ENCODE peak calls at places on chromosomes 16 and 17, in four cellular contexts. Q is IMR-90, Y is stomach, N is ascending aorta. V is an unnamed sample. For H3K4me1, the result is how much of the 10 kb centered on the place peaks cover.

GRCh38 chr16:77987772-77988171 is 34.6 kb upstream of the CLEC3A start:
- DNase-seq in Q (no peak), Y (no peak), N (no peak), V (no peak)

GRCh38 chr16:56245197-56245596 is 53.9 kb downstream of the GNAO1 start:
- DNase-seq in Q (peak), Y (no peak), N (no peak), V (no peak)

GRCh38 chr16:50950955-50951354 is 200.1 kb downstream of the SALL1 start:
- DNase-seq in Q (no peak), Y (no peak), N (no peak), V (no peak)

GRCh38 chr17:12730421-12730820 is 58.9 kb upstream of the ARHGAP44 start:
- DNase-seq in Q (no peak), Y (no peak), N (no peak), V (no peak)

GRCh38 chr17:50892101-50892776 is 26.1 kb upstream of the TOB1 start:
- DNase-seq in Q (no peak), Y (peak), N (no peak), V (no peak)

GRCh38 chr16:35564889-35565288 is 2105.5 kb downstream of the TP53TG3F start:
- DNase-seq in Q (no peak), Y (no peak), N (no peak), V (no peak)

GRCh38 chr17:77266891-77267341 is 126.1 kb downstream of the SEC14L1 start:
- DNase-seq in Q (peak), Y (no peak), N (no peak), V (no peak)

GRCh38 chr16:47320546-47321315 is 140.1 kb downstream of the ITFG1 start:
- DNase-seq in Q (peak), Y (no peak), N (no peak), V (no peak)

GRCh38 chr17:68910256-68910705 is 44.9 kb downstream of the ABCA8 start:
- DNase-seq in Q (peak), Y (no peak), N (no peak), V (no peak)

GRCh38 chr16:88766975-88767374 is 18.0 kb downstream of the PIEZO1 start:
- DNase-seq in Q (no peak), Y (no peak), N (no peak), V (no peak)
- H3K4me1 ChIP-seq in Q (half or more), Y (half or more), N (under half), V (under half)

DNA sequence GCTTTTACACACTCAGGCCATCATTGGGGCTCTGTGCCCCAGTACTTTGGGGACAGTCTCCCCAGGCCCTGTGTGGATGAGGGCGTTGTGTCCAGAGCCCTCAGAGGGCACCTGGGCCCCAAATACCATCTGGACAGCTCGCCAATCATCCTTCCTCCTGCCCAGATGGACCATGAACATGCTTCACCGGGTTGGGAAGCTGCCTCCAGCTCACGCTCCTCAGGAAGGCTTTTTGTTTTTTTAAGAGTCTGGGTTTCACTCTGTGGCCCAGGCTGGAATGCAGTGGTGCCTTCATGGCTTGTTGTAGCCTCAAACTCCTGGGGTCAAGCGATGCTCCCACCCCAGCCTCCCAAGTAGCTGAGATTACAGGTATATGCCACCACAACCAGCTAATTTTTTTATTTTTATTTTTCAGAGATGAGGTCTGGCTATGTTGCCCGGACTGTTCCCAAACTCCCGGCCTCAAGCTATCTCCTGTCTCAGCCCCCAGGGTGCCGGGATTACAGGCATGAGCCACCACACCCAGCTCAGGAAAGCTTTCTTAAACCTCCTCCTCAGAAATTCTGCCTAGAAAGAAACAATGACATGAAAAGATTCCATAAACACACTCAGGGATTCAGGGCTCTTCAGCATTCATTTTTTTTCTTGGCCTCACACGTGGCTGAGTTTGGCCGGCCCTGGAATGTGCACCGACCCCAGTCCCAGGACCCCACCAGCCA is 27.4 kb upstream of the ZNF423 start:
- DNase-seq in Q (no peak), Y (no peak), N (no peak), V (no peak)
- H3K27ac ChIP-seq in Q (no peak), Y (no peak), N (no peak), V (no peak)

GRCh38 chr16:83037884-83038283 is 411.1 kb downstream of the CDH13 start:
- DNase-seq in Q (no peak), Y (no peak), N (no peak), V (no peak)
- H3K4me1 ChIP-seq in Q (under half), Y (under half), N (under half), V (under half)

GRCh38 chr17:27751622-27752490 is 48.5 kb downstream of the NOS2 start:
- DNase-seq in Q (no peak), Y (no peak), N (no peak), V (no peak)
- H3K27ac ChIP-seq in Q (no peak), Y (no peak), N (no peak), V (no peak)

DNA sequence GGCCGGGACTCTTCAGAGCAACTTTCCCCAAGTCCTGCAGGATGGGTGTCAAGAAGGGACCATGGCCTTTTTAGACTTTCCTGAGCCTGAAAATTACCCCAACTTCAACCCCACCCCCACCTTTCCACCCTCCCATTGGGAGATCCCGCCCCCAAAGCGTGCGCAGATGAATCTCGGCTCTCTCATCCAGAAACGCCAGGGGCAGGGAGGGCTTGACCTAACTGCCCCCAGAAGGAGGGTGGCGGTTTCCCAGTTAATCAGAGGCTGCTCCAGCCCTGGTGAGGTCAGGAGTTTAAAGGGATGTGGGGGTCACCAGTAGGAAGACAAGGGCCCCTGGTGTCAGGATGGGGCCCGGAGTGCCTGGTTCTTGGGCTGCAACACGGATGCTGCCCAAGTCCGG is 480 bp downstream of the KIF19 start:
- DNase-seq in Q (no peak), Y (no peak), N (no peak), V (no peak)
- H3K4me1 ChIP-seq in Q (under half), Y (under half), N (under half), V (under half)

GRCh38 chr17:73301359-73301758 is 10.4 kb downstream of the CDC42EP4 start:
- DNase-seq in Q (no peak), Y (no peak), N (no peak), V (no peak)
- H3K27ac ChIP-seq in Q (no peak), Y (no peak), N (no peak), V (no peak)

GRCh38 chr17:39763046-39763800 is 25.5 kb downstream of the GRB7 start:
- DNase-seq in Q (peak), Y (no peak), N (no peak), V (no peak)

GRCh38 chr17:39769974-39770587 is 32.3 kb downstream of the GRB7 start:
- DNase-seq in Q (peak), Y (no peak), N (no peak), V (no peak)

GRCh38 chr17:39765159-39765558 is 27.4 kb downstream of the GRB7 start:
- DNase-seq in Q (no peak), Y (no peak), N (no peak), V (no peak)

GRCh38 chr17:39765766-39766165 is 28.0 kb downstream of the GRB7 start:
- DNase-seq in Q (no peak), Y (no peak), N (no peak), V (no peak)

GRCh38 chr17:39767147-39767546 is 29.4 kb downstream of the GRB7 start:
- DNase-seq in Q (no peak), Y (no peak), N (no peak), V (no peak)
- H3K4me1 ChIP-seq in Q (under half), Y (under half), N (under half), V (under half)

DNA sequence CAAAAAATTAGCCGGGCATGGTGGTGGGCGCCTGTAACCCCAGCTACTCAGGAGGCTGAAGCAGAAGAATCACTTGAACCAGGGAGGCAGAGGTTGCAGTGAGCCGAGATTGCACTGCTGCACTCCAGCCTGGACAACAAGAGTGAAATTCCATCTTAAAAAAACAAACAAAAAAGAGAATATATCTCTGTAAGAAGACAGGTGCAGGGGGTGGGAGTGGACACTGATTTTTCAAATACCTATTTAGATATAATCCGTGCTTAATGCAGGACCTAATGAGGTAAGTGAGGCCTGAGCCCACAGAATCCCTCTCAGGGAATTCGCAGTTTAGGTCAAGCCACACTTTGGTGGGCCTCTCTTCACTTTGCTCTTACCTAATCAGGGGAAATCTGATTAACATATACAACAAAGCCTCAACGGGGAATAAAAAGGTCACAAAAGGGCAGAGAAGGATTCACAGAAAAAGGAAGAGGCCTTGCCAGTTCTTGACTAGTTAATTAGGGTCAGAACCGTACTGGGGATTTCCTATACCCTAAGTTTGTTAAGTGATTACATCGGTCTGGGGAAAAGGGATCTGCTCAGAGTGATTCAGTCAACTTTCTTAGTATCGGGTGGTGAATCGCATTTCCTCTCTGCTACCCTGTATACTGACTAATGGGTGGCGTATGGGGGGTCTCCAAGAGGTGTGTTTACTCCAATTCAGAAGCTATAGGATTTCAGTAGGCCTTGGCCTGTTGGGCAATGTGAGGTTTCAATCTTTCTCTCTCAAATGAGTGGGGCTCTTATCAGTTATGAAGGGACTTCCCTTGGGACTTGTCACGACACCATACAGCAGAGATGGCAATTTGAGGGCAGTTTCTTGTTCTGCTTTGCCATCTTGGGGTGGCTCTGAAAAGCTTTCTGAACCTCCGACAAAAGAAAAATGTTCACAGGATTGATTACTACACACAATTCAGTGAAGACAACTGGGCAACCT is 1.9 kb upstream of the NFAT5 start:
- DNase-seq in Q (peak), Y (no peak), N (no peak), V (no peak)
- H3K27ac ChIP-seq in Q (peak), Y (peak), N (peak), V (peak)